ENCODE peak calls at places on chromosomes 12 and 14, in five cellular contexts. One of them, this sample, is unnamed.

GRCh38 chr14:101733211-101733610 is 28.3 kb upstream of the PPP2R5C start:
- DNase-seq in mucosa of descending colon: no peak
- DNase-seq in CD8-positive, alpha-beta T cell: no peak
- DNase-seq in body of pancreas: no peak
- DNase-seq in PC-9: peak
- DNase-seq in this sample: peak

GRCh38 chr14:57641776-57642175 is 148.1 kb upstream of the CCDC198 start:
- DNase-seq in mucosa of descending colon: no peak
- DNase-seq in CD8-positive, alpha-beta T cell: no peak
- DNase-seq in body of pancreas: no peak
- DNase-seq in PC-9: no peak
- DNase-seq in this sample: no peak

GRCh38 chr12:125403145-125403789 is 338.0 kb downstream of the AACS start:
- DNase-seq in mucosa of descending colon: no peak
- DNase-seq in CD8-positive, alpha-beta T cell: no peak
- DNase-seq in body of pancreas: no peak
- DNase-seq in PC-9: no peak
- DNase-seq in this sample: no peak

GRCh38 chr12:10235761-10236631 is 23.3 kb downstream of the GABARAPL1 start:
- DNase-seq in mucosa of descending colon: no peak
- DNase-seq in CD8-positive, alpha-beta T cell: peak
- DNase-seq in body of pancreas: peak
- DNase-seq in PC-9: peak
- DNase-seq in this sample: no peak

GRCh38 chr12:116502989-116503496 is 56.1 kb upstream of the MAP1LC3B2 start:
- DNase-seq in mucosa of descending colon: no peak
- DNase-seq in CD8-positive, alpha-beta T cell: no peak
- DNase-seq in body of pancreas: no peak
- DNase-seq in PC-9: peak
- DNase-seq in this sample: no peak

GRCh38 chr12:57470286-57470969 is 9.2 kb downstream of the ARHGAP9 start:
- DNase-seq in mucosa of descending colon: no peak
- DNase-seq in CD8-positive, alpha-beta T cell: no peak
- DNase-seq in body of pancreas: no peak
- DNase-seq in PC-9: no peak
- DNase-seq in this sample: no peak

GRCh38 chr12:94898388-94898787 is 105.1 kb downstream of the NDUFA12 start:
- DNase-seq in mucosa of descending colon: no peak
- DNase-seq in CD8-positive, alpha-beta T cell: no peak
- DNase-seq in body of pancreas: no peak
- DNase-seq in PC-9: no peak
- DNase-seq in this sample: no peak

GRCh38 chr14:61322011-61322798 is 826 bp downstream of the PRKCH start:
- DNase-seq in mucosa of descending colon: peak
- DNase-seq in CD8-positive, alpha-beta T cell: peak
- DNase-seq in body of pancreas: peak
- DNase-seq in PC-9: peak
- DNase-seq in this sample: no peak

GRCh38 chr14:58793096-58793740 is 155.5 kb downstream of the DACT1 start:
- DNase-seq in mucosa of descending colon: no peak
- DNase-seq in CD8-positive, alpha-beta T cell: no peak
- DNase-seq in body of pancreas: no peak
- DNase-seq in PC-9: no peak
- DNase-seq in this sample: no peak

GRCh38 chr14:49408187-49408963 is 177.8 kb downstream of the RPS29 start:
- DNase-seq in mucosa of descending colon: no peak
- DNase-seq in CD8-positive, alpha-beta T cell: no peak
- DNase-seq in body of pancreas: no peak
- DNase-seq in PC-9: peak
- DNase-seq in this sample: no peak

GRCh38 chr12:124517260-124518050 is 50.0 kb downstream of the NCOR2 start:
- DNase-seq in mucosa of descending colon: peak
- DNase-seq in CD8-positive, alpha-beta T cell: no peak
- DNase-seq in body of pancreas: peak
- DNase-seq in PC-9: no peak
- DNase-seq in this sample: no peak

GRCh38 chr12:104455594-104456416 is 943 bp upstream of the CHST11 start:
- DNase-seq in mucosa of descending colon: no peak
- DNase-seq in CD8-positive, alpha-beta T cell: no peak
- DNase-seq in body of pancreas: no peak
- DNase-seq in PC-9: no peak
- DNase-seq in this sample: no peak

GRCh38 chr12:3204143-3204542 is 127.0 kb downstream of the TSPAN9 start:
- DNase-seq in mucosa of descending colon: no peak
- DNase-seq in CD8-positive, alpha-beta T cell: no peak
- DNase-seq in body of pancreas: no peak
- DNase-seq in PC-9: no peak
- DNase-seq in this sample: no peak
- H3K4me3 ChIP-seq in mucosa of descending colon: no peak
- H3K4me3 ChIP-seq in CD8-positive, alpha-beta T cell: no peak
- H3K4me3 ChIP-seq in body of pancreas: no peak
- H3K4me3 ChIP-seq in PC-9: no peak
- H3K4me3 ChIP-seq in this sample: no peak

DNA sequence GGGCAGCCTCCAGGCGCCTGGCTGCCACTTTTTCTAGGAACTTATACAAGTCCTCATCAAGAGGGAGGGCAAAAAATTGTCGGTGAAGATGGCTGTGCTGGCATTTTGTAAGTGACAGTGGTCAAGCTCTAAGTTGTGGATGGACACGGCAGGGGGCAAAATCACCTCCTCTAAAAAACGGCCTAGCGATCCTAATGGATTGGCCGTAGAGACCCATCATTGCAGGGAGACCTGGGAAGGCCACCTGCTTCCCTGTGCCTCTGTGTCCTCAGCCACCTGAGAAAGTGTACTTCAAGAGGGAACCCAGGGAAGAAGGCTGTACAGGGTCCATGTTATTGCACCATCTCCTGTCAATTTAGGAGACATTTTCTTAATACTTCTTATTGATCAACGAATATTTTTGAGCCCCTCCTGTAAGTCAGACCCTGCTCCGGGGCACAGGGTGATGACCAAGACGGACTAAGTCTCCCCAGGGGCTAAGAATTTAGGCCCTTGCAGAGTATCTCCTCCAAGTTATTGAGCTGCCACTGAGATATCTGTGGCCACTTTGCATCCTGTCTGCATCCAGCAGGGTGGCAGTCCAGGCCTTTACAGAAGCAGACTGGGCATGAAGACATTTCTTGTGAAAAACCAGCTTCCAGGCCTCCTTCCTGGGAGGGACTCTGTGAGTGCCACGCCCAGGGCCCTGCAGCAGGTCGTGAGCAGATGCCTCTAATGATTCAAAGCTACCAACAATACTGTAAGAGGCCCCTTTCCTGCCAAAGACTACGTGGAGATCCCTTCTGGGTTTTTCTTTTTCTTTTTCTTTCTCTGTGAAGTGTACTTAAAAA is 40.5 kb downstream of the PSMA6 start:
- DNase-seq in mucosa of descending colon: peak
- DNase-seq in CD8-positive, alpha-beta T cell: peak
- DNase-seq in body of pancreas: no peak
- DNase-seq in PC-9: peak
- DNase-seq in this sample: no peak
- H3K4me3 ChIP-seq in mucosa of descending colon: no peak
- H3K4me3 ChIP-seq in CD8-positive, alpha-beta T cell: peak
- H3K4me3 ChIP-seq in body of pancreas: no peak
- H3K4me3 ChIP-seq in PC-9: peak
- H3K4me3 ChIP-seq in this sample: no peak

DNA sequence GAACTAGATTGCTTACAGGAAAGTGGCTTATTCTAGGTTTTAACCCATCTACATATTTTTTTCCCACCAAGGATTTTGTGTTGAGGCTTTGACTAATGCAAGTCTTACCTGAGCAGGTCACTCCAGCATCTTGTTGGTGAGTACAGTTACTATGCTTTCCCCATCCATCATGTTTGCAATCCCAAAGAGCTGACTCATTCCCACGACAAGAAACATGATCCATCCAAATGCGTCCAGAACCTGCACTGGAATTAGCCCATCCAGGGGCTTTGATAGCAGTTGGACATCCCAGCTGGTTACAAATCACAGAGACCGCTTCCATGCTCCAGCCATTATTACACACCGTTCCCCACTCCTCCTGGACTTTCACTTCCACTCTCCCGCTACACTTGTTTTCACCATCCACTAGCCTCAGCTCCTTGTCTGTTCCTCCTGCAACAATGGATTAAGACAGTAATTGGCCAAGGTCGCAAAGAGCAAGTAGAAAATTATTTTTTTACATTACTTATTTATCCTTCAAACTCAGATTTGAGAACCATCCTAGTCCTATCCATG is 2.5 kb downstream of the CD163 start:
- DNase-seq in mucosa of descending colon: no peak
- DNase-seq in CD8-positive, alpha-beta T cell: no peak
- DNase-seq in body of pancreas: no peak
- DNase-seq in PC-9: no peak
- DNase-seq in this sample: peak
- H3K4me3 ChIP-seq in mucosa of descending colon: no peak
- H3K4me3 ChIP-seq in CD8-positive, alpha-beta T cell: no peak
- H3K4me3 ChIP-seq in body of pancreas: no peak
- H3K4me3 ChIP-seq in PC-9: no peak
- H3K4me3 ChIP-seq in this sample: no peak

GRCh38 chr14:103221781-103222358 is 98.6 kb downstream of the TNFAIP2 start:
- DNase-seq in mucosa of descending colon: no peak
- DNase-seq in CD8-positive, alpha-beta T cell: no peak
- DNase-seq in body of pancreas: no peak
- DNase-seq in PC-9: no peak
- DNase-seq in this sample: no peak

GRCh38 chr14:103220134-103220981 is 97.1 kb downstream of the TNFAIP2 start:
- DNase-seq in mucosa of descending colon: no peak
- DNase-seq in CD8-positive, alpha-beta T cell: no peak
- DNase-seq in body of pancreas: no peak
- DNase-seq in PC-9: no peak
- DNase-seq in this sample: no peak

GRCh38 chr14:103223818-103224352 is 100.6 kb downstream of the TNFAIP2 start:
- DNase-seq in mucosa of descending colon: no peak
- DNase-seq in CD8-positive, alpha-beta T cell: no peak
- DNase-seq in body of pancreas: no peak
- DNase-seq in PC-9: no peak
- DNase-seq in this sample: no peak

GRCh38 chr14:103217538-103217937 is 94.3 kb downstream of the TNFAIP2 start:
- DNase-seq in mucosa of descending colon: no peak
- DNase-seq in CD8-positive, alpha-beta T cell: no peak
- DNase-seq in body of pancreas: no peak
- DNase-seq in PC-9: no peak
- DNase-seq in this sample: no peak

GRCh38 chr14:103220982-103221641 is 97.9 kb downstream of the TNFAIP2 start:
- DNase-seq in mucosa of descending colon: no peak
- DNase-seq in CD8-positive, alpha-beta T cell: no peak
- DNase-seq in body of pancreas: no peak
- DNase-seq in PC-9: no peak
- DNase-seq in this sample: no peak
- H3K4me3 ChIP-seq in mucosa of descending colon: no peak
- H3K4me3 ChIP-seq in CD8-positive, alpha-beta T cell: no peak
- H3K4me3 ChIP-seq in body of pancreas: no peak
- H3K4me3 ChIP-seq in PC-9: no peak
- H3K4me3 ChIP-seq in this sample: no peak

GRCh38 chr14:103169954-103170353 is 46.7 kb downstream of the TNFAIP2 start:
- DNase-seq in mucosa of descending colon: no peak
- DNase-seq in CD8-positive, alpha-beta T cell: no peak
- DNase-seq in body of pancreas: no peak
- DNase-seq in PC-9: no peak
- DNase-seq in this sample: no peak
- H3K4me3 ChIP-seq in mucosa of descending colon: no peak
- H3K4me3 ChIP-seq in CD8-positive, alpha-beta T cell: no peak
- H3K4me3 ChIP-seq in body of pancreas: no peak
- H3K4me3 ChIP-seq in PC-9: no peak
- H3K4me3 ChIP-seq in this sample: no peak

DNA sequence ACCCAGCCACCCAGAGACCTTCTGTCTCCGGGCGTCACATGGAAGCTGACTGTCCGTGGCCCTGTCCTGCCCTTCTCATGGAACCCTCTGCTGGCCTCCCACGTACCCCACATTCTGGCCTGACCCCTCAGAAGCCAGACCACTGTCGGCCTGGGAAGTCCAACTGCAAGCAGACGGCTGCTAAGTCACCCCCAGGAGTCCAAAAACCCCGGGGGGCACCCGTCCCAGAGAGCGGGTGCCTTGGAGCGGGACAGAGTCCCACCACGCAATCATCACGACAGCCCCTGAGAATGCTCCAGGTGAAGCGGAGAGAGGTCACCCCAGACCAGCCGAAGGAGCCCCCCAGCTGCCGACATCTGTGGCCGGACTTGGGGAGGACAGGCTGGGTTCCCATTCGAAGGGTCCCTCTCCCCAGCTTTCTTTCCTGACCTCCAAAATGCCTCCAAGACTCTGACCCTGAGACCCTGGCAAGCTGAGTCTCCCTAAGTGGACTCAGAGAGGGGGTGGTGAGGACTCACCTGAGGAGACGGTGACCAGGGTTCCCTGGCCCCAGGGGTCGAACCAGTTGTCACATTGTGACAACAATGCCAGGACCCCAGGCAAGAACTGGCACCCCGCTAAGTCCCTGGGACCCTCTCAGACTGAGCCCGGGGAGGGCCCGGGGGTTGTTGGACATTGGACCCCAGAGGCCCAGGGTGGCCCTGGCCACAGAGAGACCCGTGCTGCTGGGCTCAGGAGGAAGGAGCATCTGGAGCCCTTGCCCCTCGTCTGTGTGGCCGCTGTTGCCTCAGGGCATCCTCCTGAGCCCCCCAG is 337.1 kb downstream of the TMEM121 start:
- DNase-seq in mucosa of descending colon: peak
- DNase-seq in CD8-positive, alpha-beta T cell: no peak
- DNase-seq in body of pancreas: peak
- DNase-seq in PC-9: no peak
- DNase-seq in this sample: no peak
- H3K4me3 ChIP-seq in mucosa of descending colon: no peak
- H3K4me3 ChIP-seq in CD8-positive, alpha-beta T cell: no peak
- H3K4me3 ChIP-seq in body of pancreas: no peak
- H3K4me3 ChIP-seq in PC-9: no peak
- H3K4me3 ChIP-seq in this sample: no peak

DNA sequence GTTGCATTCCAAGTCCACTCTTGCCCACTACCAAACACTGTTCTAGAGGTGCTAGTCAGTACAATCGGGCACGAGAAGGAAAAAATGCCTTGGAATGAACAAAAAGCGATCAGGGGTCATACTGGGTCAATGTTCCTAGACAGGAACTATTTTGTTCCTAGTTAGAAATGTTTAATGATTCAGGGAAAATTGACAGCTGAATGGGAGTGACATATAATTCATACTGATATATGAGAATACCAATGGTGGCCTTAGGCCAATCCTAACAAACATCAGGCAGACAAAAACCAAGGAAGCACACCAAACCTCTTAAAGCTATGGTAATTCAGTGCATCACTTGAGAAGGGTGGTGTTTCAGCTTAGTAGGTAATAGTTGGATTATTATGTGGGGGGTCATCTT is 51.1 kb downstream of the ANAPC7 start:
- DNase-seq in mucosa of descending colon: no peak
- DNase-seq in CD8-positive, alpha-beta T cell: no peak
- DNase-seq in body of pancreas: no peak
- DNase-seq in PC-9: no peak
- DNase-seq in this sample: no peak
- H3K4me3 ChIP-seq in mucosa of descending colon: no peak
- H3K4me3 ChIP-seq in CD8-positive, alpha-beta T cell: no peak
- H3K4me3 ChIP-seq in body of pancreas: no peak
- H3K4me3 ChIP-seq in PC-9: no peak
- H3K4me3 ChIP-seq in this sample: no peak

GRCh38 chr14:44107156-44107555 is 399.9 kb downstream of the FSCB start:
- DNase-seq in mucosa of descending colon: no peak
- DNase-seq in CD8-positive, alpha-beta T cell: no peak
- DNase-seq in body of pancreas: no peak
- DNase-seq in PC-9: no peak
- DNase-seq in this sample: no peak
- H3K4me3 ChIP-seq in mucosa of descending colon: no peak
- H3K4me3 ChIP-seq in CD8-positive, alpha-beta T cell: no peak
- H3K4me3 ChIP-seq in body of pancreas: no peak
- H3K4me3 ChIP-seq in PC-9: no peak
- H3K4me3 ChIP-seq in this sample: no peak

This sample was measured in skeletal muscle cell.